ENCODE peak calls at places on chromosomes 3 and 15, in six cellular contexts. P is PC-3; C is CD8-positive, alpha-beta memory T cell; Q is cardiac muscle cell; J is colonic mucosa; A is stomach. L is an unnamed sample.

GRCh38 chr15:79322306-79322705 is 11.4 kb downstream of the TMED3 start:
- DNase-seq in P (no peak), A (no peak), C (no peak), J (no peak), Q (no peak), L (no peak)

GRCh38 chr3:64056616-64057165 is 33.4 kb upstream of the PSMD6 start:
- DNase-seq in P (peak; percentile 60), J (no peak), C (no peak), Q (peak; percentile 48), A (no peak), L (peak; percentile 8)

GRCh38 chr15:88878720-88879184 is 16.6 kb downstream of the HAPLN3 start:
- DNase-seq in Q (peak; percentile 60), P (peak; percentile 60), A (peak; percentile 47), J (no peak), C (no peak), L (peak; percentile 59)

GRCh38 chr15:25890532-25890931 is 27.4 kb upstream of the ATP10A start:
- DNase-seq in J (no peak), P (no peak), C (no peak), A (no peak), Q (no peak), L (no peak)

GRCh38 chr3:72100062-72100511 is 315.1 kb upstream of the PROK2 start:
- DNase-seq in Q (no peak), A (no peak), J (no peak), C (no peak), P (no peak), L (no peak)

GRCh38 chr3:46482632-46483311 is 15.0 kb upstream of the RTP3 start:
- DNase-seq in P (peak; percentile 69), C (no peak), A (no peak), J (no peak), Q (peak; percentile 83), L (peak; percentile 33)

GRCh38 chr3:105780114-105780513 is 88.7 kb downstream of the CBLB start:
- DNase-seq in P (no peak), C (no peak), A (no peak), Q (peak; percentile 48), J (no peak), L (peak; percentile 16)

GRCh38 chr15:42324308-42324707 is 35.0 kb upstream of the CAPN3 start:
- DNase-seq in Q (no peak), A (no peak), J (no peak), P (peak; percentile 77), C (no peak), L (no peak)

GRCh38 chr15:63605816-63606215 is 8.6 kb downstream of the FBXL22 start:
- DNase-seq in Q (no peak), C (peak; percentile 68), J (no peak), A (no peak), P (no peak), L (no peak)

GRCh38 chr3:55522077-55522476 is 35.0 kb upstream of the WNT5A start:
- DNase-seq in J (no peak), C (no peak), Q (no peak), A (no peak), P (no peak), L (no peak)

GRCh38 chr3:29759443-29760033 is 478.7 kb downstream of the RBMS3 start:
- DNase-seq in Q (peak; percentile 68), P (peak; percentile 32), A (no peak), C (no peak), J (no peak), L (peak; percentile 76)

GRCh38 chr15:64009798-64010241 is 36.5 kb downstream of the DAPK2 start:
- DNase-seq in J (no peak), P (peak; percentile 83), Q (no peak), A (no peak), C (peak; percentile 73), L (peak; percentile 87)

GRCh38 chr3:159480046-159480445 is 508.6 kb upstream of the IL12A start:
- DNase-seq in J (no peak), Q (no peak), A (no peak), P (no peak), C (no peak), L (peak; percentile 94)

GRCh38 chr3:175932586-175932985 is 1073.5 kb downstream of the NAALADL2 start:
- DNase-seq in J (no peak), A (no peak), C (no peak), P (peak; percentile 5), Q (peak; percentile 29), L (no peak)

GRCh38 chr3:184334470-184335158 is 2.8 kb upstream of the FAM131A start:
- DNase-seq in C (peak; percentile 77), A (no peak), P (peak; percentile 95), J (no peak), Q (no peak), L (peak; percentile 88)

GRCh38 chr3:157429703-157430102 is 6.9 kb upstream of the PTX3 start:
- DNase-seq in A (no peak), P (peak; percentile 33), J (no peak), C (no peak), Q (peak; percentile 46), L (peak; percentile 13)

GRCh38 chr3:69200384-69201068 is 78.1 kb upstream of the LMOD3 start:
- DNase-seq in C (no peak), P (peak; percentile 83), A (peak; percentile 73), J (peak; percentile 76), Q (peak; percentile 68), L (peak; percentile 98)

GRCh38 chr3:183202004-183202722 is 39.6 kb upstream of the LAMP3 start:
- DNase-seq in C (peak; percentile 48), J (no peak), A (no peak), Q (no peak), P (peak; percentile 75), L (peak; percentile 72)

GRCh38 chr3:42050126-42050525 is 41.0 kb upstream of the TRAK1 start:
- DNase-seq in Q (no peak), C (no peak), P (no peak), A (no peak), J (no peak), L (no peak)

GRCh38 chr3:37979798-37980476 is 10.6 kb upstream of the VILL start:
- DNase-seq in C (no peak), A (no peak), Q (no peak), J (no peak), P (no peak), L (no peak)

GRCh38 chr15:28786521-28786920 is 61.9 kb downstream of the GOLGA6L7 start:
- DNase-seq in P (no peak), C (no peak), A (no peak), J (no peak), Q (peak; percentile 79), L (no peak)

GRCh38 chr3:50267280-50267913 is 1.6 kb upstream of the SEMA3B start:
- DNase-seq in A (peak; percentile 87), J (peak; percentile 81), Q (peak; percentile 46), P (no peak), C (no peak), L (no peak)

GRCh38 chr15:51077565-51078153 is 17.0 kb downstream of the TNFAIP8L3 start:
- DNase-seq in C (peak; percentile 69), A (peak; percentile 59), P (no peak), Q (peak; percentile 86), J (peak; percentile 76), L (no peak)

GRCh38 chr15:38503497-38503896 is 49.6 kb downstream of the FAM98B start:
- DNase-seq in J (no peak), A (no peak), C (no peak), P (no peak), Q (no peak), L (no peak)

GRCh38 chr15:72936237-72936636 is 116.0 kb upstream of the NEO1 start:
- DNase-seq in Q (no peak), J (no peak), A (no peak), C (no peak), P (no peak), L (no peak)

GRCh38 chr15:60840703-60841411 is 361.9 kb upstream of the ICE2 start:
- DNase-seq in J (no peak), Q (no peak), C (peak; percentile 77), A (no peak), P (no peak), L (no peak)

GRCh38 chr15:78040653-78041244 is 36.8 kb downstream of the TBC1D2B start:
- DNase-seq in P (no peak), J (no peak), A (no peak), Q (no peak), C (no peak), L (no peak)

GRCh38 chr3:20136231-20136630 is 49.8 kb downstream of the SGO1 start:
- DNase-seq in P (peak; percentile 10), C (no peak), A (no peak), J (no peak), Q (peak; percentile 17), L (no peak)
- H3K4me3 ChIP-seq in P (no peak overlapping the region), C (no peak overlapping the region), A (no peak overlapping the region), J (no peak overlapping the region), Q (no peak overlapping the region), L (no peak overlapping the region)

GRCh38 chr3:78459751-78460150 is 1308.0 kb downstream of the ROBO1 start:
- DNase-seq in J (no peak), C (no peak), A (no peak), Q (no peak), P (no peak), L (no peak)

DNA sequence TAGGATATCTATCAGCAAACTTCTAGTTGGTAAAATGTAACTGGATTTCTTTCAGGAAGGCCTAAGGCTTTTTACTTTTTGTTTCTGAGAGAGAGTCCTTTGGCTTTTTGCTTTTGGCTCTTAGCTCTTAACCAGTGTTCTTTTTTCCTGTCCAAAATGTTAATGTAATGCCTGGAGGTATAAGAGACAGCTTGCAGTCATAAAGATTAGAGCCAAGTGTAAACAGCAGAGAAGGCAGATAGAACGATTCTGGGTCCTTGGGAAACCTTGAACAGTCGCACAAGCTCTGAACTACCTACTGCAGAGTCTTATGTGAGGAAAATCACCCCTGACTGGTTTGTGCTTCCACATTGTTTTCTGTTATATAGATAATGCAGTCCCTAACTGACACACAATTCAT is 1312.1 kb downstream of the ROBO1 start:
- DNase-seq in Q (no peak), A (no peak), J (no peak), C (no peak), P (no peak), L (no peak)
- H3K4me3 ChIP-seq in Q (no peak overlapping the region), A (no peak overlapping the region), J (no peak overlapping the region), C (no peak overlapping the region), P (no peak overlapping the region), L (no peak overlapping the region)

GRCh38 chr3:188292827-188293226 is 138.9 kb downstream of the LPP start:
- DNase-seq in J (no peak), Q (no peak), P (no peak), C (no peak), A (no peak), L (no peak)

GRCh38 chr3:188295876-188296275 is 141.9 kb downstream of the LPP start:
- DNase-seq in Q (no peak), P (no peak), A (no peak), J (no peak), C (no peak), L (peak; percentile 40)

GRCh38 chr3:188294113-188294512 is 140.2 kb downstream of the LPP start:
- DNase-seq in J (no peak), C (no peak), P (no peak), A (no peak), Q (no peak), L (no peak)

GRCh38 chr3:188296761-188297689 is 143.1 kb downstream of the LPP start:
- DNase-seq in Q (peak; percentile 94), C (no peak), J (peak; percentile 53), P (peak; percentile 85), A (no peak), L (peak; percentile 87)

GRCh38 chr3:188294823-188295487 is 141.0 kb downstream of the LPP start:
- DNase-seq in A (peak; percentile 34), J (peak; percentile 41), C (no peak), P (peak; percentile 94), Q (peak; percentile 90), L (peak; percentile 89)
- H3K4me3 ChIP-seq in A (no peak overlapping the region), J (no peak overlapping the region), C (no peak overlapping the region), P (peak overlapping the region; percentile 22), Q (no peak overlapping the region), L (no peak overlapping the region)

GRCh38 chr3:33372218-33373081 is 67.8 kb downstream of the UBP1 start:
- DNase-seq in A (peak; percentile 45), J (peak; percentile 45), C (peak; percentile 56), P (peak; percentile 84), Q (peak; percentile 72), L (peak; percentile 77)
- H3K4me3 ChIP-seq in A (peak overlapping the region; percentile 13), J (no peak overlapping the region), C (no peak overlapping the region), P (peak overlapping the region; percentile 25), Q (no peak overlapping the region), L (no peak overlapping the region)

L was measured in epithelial cell of esophagus.